ENCODE peak calls at places on chromosomes 11 and 22, in eight cellular contexts. J is lung, V is tibial artery, R is cardiac muscle cell, I is HCT116, E is body of pancreas, K is sigmoid colon, B is ovary. H is an unnamed sample.

GRCh38 chr11:3203221-3204043 is 15.2 kb downstream of the MRGPRG start:
- DNase-seq in V (peak; percentile 45), I (no peak), R (peak; percentile 73), K (peak; percentile 62), B (no peak), E (no peak), J (no peak), H (no peak)

GRCh38 chr11:127106142-127106541 is 105.6 kb upstream of the KIRREL3 start:
- DNase-seq in J (no peak), V (no peak), B (no peak), R (peak; percentile 74), E (peak; percentile 28), I (no peak), K (no peak), H (no peak)

GRCh38 chr11:120128392-120129172 is 9.3 kb downstream of the TRIM29 start:
- DNase-seq in V (peak; percentile 87), J (no peak), E (no peak), I (no peak), B (no peak), R (no peak), K (peak; percentile 93), H (peak; percentile 88)

GRCh38 chr11:28704801-28705200 is 596.6 kb downstream of the METTL15 start:
- DNase-seq in J (no peak), K (no peak), I (no peak), R (no peak), V (no peak), B (no peak), E (no peak), H (no peak)

GRCh38 chr11:65505434-65506315 is 6.8 kb downstream of the MALAT1 start:
- DNase-seq in R (no peak), V (peak; percentile 39), E (no peak), K (peak; percentile 70), I (no peak), B (peak; percentile 53), J (no peak), H (no peak)

GRCh38 chr11:2267306-2267861 is 3.0 kb downstream of the ASCL2 start:
- DNase-seq in B (peak; percentile 11), K (no peak), R (no peak), I (no peak), V (no peak), J (peak; percentile 28), E (no peak), H (peak; percentile 46)

GRCh38 chr11:124898711-124899110 is 1.0 kb upstream of the ROBO4 start:
- DNase-seq in V (peak; percentile 64), J (no peak), E (no peak), I (no peak), R (no peak), B (peak; percentile 89), K (peak; percentile 67), H (no peak)

GRCh38 chr11:127632546-127632945 is 632.0 kb upstream of the KIRREL3 start:
- DNase-seq in B (no peak), I (no peak), V (no peak), E (no peak), K (no peak), R (no peak), J (no peak), H (no peak)

GRCh38 chr11:73647459-73648100 is 1.2 kb downstream of the PLEKHB1 start:
- DNase-seq in E (peak; percentile 92), R (peak; percentile 93), I (peak; percentile 86), K (peak; percentile 95), J (peak; percentile 93), B (peak; percentile 78), V (peak; percentile 94), H (peak; percentile 63)

GRCh38 chr11:19602906-19603305 is 109.7 kb upstream of the NAV2 start:
- DNase-seq in V (no peak), K (no peak), J (no peak), E (no peak), I (no peak), R (no peak), B (no peak), H (no peak)

GRCh38 chr11:133955091-133955846 is 1.5 kb downstream of the IGSF9B start:
- DNase-seq in I (no peak), V (peak; percentile 94), R (peak; percentile 57), B (no peak), K (peak; percentile 96), E (no peak), J (no peak), H (no peak)

GRCh38 chr22:26298605-26299310 is 129.5 kb downstream of the SEZ6L start:
- DNase-seq in J (no peak), V (no peak), I (no peak), R (no peak), K (no peak), B (no peak), E (no peak), H (no peak)

DNA sequence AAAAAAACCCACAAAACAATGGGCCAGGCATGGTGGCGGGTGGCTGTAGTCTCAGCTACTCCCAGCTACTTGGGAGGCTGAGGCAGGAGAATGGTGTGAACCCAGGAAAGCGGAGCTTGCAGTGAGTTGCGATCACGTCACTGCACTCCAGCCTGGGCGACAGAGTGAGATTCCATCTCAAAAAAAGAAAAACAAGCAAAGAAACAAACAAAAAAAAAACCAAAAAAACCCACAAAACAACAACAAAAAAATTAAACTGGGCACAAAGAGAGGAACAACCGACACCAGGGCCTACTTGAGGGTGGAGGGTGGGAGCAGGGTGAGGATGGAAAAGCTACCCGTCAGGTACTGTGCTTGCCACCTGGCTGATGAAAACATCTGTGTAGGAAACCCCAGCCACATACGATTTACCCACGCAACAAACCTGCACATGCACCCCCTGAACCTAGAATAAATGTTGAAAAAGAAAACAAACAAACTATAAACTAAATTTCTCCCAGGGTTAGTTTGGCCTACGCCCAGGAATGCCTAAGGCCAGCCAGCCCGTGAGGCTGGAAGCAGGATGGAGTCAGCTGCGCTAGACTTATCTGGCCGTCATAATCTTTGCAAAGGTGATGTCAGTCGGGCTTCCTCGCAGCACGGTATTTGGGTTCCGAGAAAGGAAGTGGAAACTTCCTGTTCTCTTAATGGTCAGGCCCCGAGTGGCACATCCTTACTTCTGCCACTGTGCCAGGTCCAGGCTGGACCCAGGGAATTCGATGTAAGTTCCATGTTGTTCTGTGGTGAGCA is 21.9 kb upstream of the CYB5R3 start:
- DNase-seq in B (no peak), V (no peak), R (no peak), J (no peak), I (no peak), K (no peak), E (no peak), H (no peak)
- H3K4me1 ChIP-seq in B (peaks cover 2% of the 10 kb centered on the region), V (no peaks in the 10 kb centered on the region), R (no peaks in the 10 kb centered on the region), J (no peaks in the 10 kb centered on the region), I (peaks cover 4% of the 10 kb centered on the region), K (peaks cover 26% of the 10 kb centered on the region), E (peaks cover 17% of the 10 kb centered on the region), H (no peaks in the 10 kb centered on the region)

GRCh38 chr22:44519895-44520294 is 21.9 kb upstream of the RTL6 start:
- DNase-seq in K (no peak), I (no peak), E (no peak), B (no peak), R (peak; percentile 75), V (peak; percentile 5), J (no peak), H (no peak)

GRCh38 chr22:44520695-44521094 is 22.7 kb upstream of the RTL6 start:
- DNase-seq in I (no peak), V (peak; percentile 4), R (no peak), B (no peak), K (no peak), E (no peak), J (no peak), H (peak; percentile 28)

GRCh38 chr22:44522526-44523170 is 24.6 kb upstream of the RTL6 start:
- DNase-seq in R (no peak), K (peak; percentile 62), V (peak; percentile 57), E (no peak), B (no peak), J (no peak), I (no peak), H (no peak)

GRCh38 chr22:44523981-44524759 is 26.1 kb upstream of the RTL6 start:
- DNase-seq in B (peak; percentile 71), I (no peak), K (peak; percentile 87), E (no peak), J (no peak), V (peak; percentile 25), R (peak; percentile 44), H (peak; percentile 28)

DNA sequence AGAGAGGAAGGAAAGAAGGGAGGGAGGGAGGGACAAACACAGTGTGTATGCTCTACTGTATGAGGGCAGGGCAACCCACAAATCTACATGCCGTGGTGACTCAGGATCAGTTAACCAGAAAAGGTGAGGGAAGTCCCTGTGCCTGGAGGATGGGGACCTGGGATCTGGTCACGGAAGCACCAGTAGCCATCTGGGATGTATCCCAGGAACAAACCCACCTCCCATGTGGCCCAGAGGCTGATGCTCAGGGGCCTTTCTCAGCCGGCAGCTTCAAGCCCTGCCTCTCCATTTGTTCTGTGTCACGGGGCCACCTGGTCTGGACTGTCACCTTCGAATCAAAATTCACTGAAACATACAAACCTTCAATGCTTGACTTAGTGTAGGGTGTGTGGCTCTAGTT is 23.3 kb upstream of the RTL6 start:
- DNase-seq in R (no peak), E (no peak), K (peak; percentile 51), I (no peak), V (peak; percentile 41), B (no peak), J (no peak), H (peak; percentile 40)
- H3K27ac ChIP-seq in R (peak overlapping the region; percentile 55), E (no peak overlapping the region), K (no peak overlapping the region), I (no peak overlapping the region), V (no peak overlapping the region), B (no peak overlapping the region), J (no peak overlapping the region), H (no peak overlapping the region)

DNA sequence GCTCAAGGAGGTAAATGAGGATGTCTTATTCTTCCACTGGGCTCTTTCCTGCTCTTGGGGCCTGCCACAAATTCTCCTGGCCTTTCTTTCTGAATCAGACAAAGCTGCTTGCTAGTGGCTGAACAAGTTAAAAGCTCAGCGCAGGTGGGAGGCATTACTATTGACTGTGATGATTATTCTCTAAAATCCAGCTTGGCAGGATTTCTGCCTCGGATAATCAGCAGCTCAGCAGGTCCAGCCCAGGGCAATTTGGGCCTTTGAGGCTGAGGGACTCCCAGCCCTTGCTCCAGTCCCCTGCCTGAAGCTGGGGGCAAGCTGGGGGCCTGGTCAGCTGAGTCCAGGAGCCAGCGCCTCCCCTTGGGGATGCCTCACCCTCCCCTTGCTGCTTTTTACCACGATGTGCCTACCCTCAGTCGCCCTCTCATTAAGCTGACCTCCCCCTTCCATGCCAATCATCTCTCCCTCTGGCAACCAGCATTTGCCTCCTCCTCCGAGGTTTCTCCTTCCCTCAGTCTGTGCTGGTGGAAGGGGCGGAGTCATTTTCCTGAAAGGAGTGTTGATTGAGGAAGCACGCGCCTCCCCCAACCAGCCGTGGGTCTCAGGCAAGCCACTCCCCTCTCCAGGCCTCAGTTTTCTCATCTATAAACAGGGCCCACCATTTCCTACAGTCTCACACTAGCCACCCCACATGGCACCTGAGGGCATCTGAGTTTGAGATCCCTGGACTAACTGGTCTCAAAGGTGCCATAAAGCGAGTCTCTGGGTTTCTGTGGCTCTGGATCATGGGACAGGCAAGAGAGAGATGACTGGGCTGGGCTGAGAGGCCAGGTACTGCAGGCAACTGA is 60.6 kb upstream of the PRDM11 start:
- DNase-seq in B (no peak), R (no peak), E (no peak), J (no peak), V (no peak), I (no peak), K (no peak), H (no peak)
- H3K4me1 ChIP-seq in B (peaks cover 3% of the 10 kb centered on the region), R (peaks cover 7% of the 10 kb centered on the region), E (peaks cover 15% of the 10 kb centered on the region), J (no peaks in the 10 kb centered on the region), V (no peaks in the 10 kb centered on the region), I (no peaks in the 10 kb centered on the region), K (peaks cover 32% of the 10 kb centered on the region), H (peaks cover 22% of the 10 kb centered on the region)

DNA sequence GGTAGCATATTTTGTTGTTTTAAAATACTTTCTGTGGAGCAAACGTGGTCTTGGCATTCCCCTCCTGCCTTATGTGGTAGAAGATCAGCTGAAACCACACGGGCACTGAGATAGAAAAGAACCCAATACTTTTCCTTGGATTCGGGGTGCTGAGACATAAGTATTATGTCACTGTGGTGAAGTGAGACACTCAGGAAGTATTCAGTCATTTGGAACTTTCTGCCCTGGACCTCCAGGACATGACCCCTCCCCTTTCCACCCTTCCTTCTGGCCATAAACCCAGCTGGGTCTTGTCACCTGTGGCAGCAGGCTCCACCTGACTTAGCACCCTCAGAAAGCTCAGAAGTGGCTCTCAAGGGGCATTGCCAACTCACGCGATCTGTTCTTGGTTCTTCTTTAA is 123.4 kb downstream of the SWAP70 start:
- DNase-seq in E (no peak), R (no peak), B (no peak), J (no peak), K (no peak), I (no peak), V (no peak), H (no peak)
- H3K27ac ChIP-seq in E (no peak overlapping the region), R (peak overlapping the region; percentile 49), B (no peak overlapping the region), J (no peak overlapping the region), K (no peak overlapping the region), I (no peak overlapping the region), V (no peak overlapping the region), H (peak overlapping the region; percentile 69)